ENCODE peak calls at places on chromosomes 1 and 21, in five cellular contexts. T, V, P, R and F are unnamed samples.

GRCh38 chr1:234302334-234302962 is 70.8 kb upstream of the COA6 start:
- DNase-seq in P (no peak), V (no peak), R (no peak), T (no peak), F (no peak)

GRCh38 chr21:36209626-36210171 is 53.1 kb downstream of the DOP1B start:
- DNase-seq in R (peak), V (no peak), T (peak), P (peak), F (peak)

GRCh38 chr1:63870152-63870551 is 96.3 kb downstream of the ROR1 start:
- DNase-seq in P (no peak), V (no peak), R (no peak), T (no peak), F (no peak)

GRCh38 chr1:50422946-50423669 is at the start of gene DMRTA2:
- DNase-seq in P (peak), V (no peak), R (no peak), T (peak), F (no peak)

GRCh38 chr1:226984521-226985238 is 44.6 kb downstream of the COQ8A start:
- DNase-seq in V (no peak), R (no peak), T (no peak), P (no peak), F (no peak)

GRCh38 chr1:204782118-204782700 is 88.5 kb upstream of the NFASC start:
- DNase-seq in T (no peak), P (peak), R (peak), V (no peak), F (peak)

GRCh38 chr1:9529190-9529589 is 10.1 kb upstream of the SLC25A33 start:
- DNase-seq in V (no peak), R (no peak), T (peak), P (peak), F (no peak)

GRCh38 chr1:211520641-211521040 is 28.7 kb upstream of the RD3 start:
- DNase-seq in P (no peak), T (peak), R (no peak), V (no peak), F (no peak)

GRCh38 chr1:223695014-223695413 is 17.3 kb upstream of the CAPN2 start:
- DNase-seq in R (no peak), V (no peak), T (no peak), P (no peak), F (no peak)

GRCh38 chr1:45883633-45884032 is 80.2 kb downstream of the MAST2 start:
- DNase-seq in V (no peak), R (no peak), T (no peak), P (no peak), F (peak)

GRCh38 chr1:4105300-4105880 is 205.3 kb upstream of the C1orf174 start:
- DNase-seq in T (no peak), P (no peak), V (no peak), R (no peak), F (no peak)

GRCh38 chr1:25618433-25618808 is 1.8 kb downstream of the MAN1C1 start:
- DNase-seq in P (no peak), R (no peak), T (no peak), V (no peak), F (no peak)

GRCh38 chr1:102434421-102434820 is 437.7 kb upstream of the OLFM3 start:
- DNase-seq in P (peak), V (no peak), R (no peak), T (peak), F (no peak)

GRCh38 chr1:154608522-154609294 is 722 bp upstream of the ADAR start:
- DNase-seq in P (peak), V (peak), T (peak), R (peak), F (peak)

GRCh38 chr1:229165327-229165726 is 105.6 kb upstream of the RAB4A start:
- DNase-seq in V (no peak), T (no peak), R (no peak), P (no peak), F (no peak)

GRCh38 chr1:214850432-214851010 is 232.0 kb upstream of the KCNK2 start:
- DNase-seq in R (no peak), P (peak), V (no peak), T (no peak), F (no peak)

GRCh38 chr1:41657679-41658078 is 173.2 kb upstream of the EDN2 start:
- DNase-seq in P (no peak), T (no peak), R (no peak), V (no peak), F (no peak)

GRCh38 chr1:65812065-65812464 is 19.4 kb downstream of the PDE4B start:
- DNase-seq in P (peak), T (peak), V (peak), R (peak), F (peak)

GRCh38 chr1:109787211-109787844 is 23.6 kb upstream of the EPS8L3 start:
- DNase-seq in T (peak), P (peak), R (peak), V (no peak), F (peak)

DNA sequence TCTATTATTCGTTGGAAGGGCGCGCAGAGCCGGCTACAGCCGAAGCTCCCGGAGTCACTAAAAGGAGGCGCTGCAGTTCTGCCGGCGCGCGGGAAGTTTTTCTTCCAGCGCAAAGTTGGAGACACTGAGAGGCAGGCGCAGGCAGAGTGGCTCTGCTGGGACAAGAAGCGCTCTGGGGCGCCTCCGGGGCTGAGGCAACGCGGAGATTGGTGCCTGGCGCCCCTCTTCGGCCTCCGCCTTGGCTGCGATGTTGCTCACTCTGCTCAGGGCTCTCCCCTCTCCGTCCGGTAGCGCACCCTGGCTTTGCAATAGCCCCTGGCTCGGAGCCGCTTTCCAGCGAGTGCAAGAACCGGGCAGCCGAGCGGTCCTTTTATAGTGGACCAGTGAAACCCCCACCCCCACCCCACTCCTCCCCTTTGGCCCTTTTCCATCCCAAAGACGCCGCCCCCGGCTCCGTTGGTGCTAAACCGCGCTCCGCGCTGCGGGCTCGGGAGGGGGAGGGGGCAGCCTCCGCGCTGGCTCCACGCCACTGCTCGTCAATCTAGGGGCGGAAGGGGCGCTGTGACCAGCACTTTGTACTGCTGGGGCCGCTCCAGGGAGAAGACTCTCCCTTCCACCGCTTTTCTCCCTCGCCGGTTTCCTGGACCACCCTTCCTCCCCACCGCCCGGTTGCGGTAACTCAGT is at the start of gene ADAMTS1:
- DNase-seq in V (no peak), T (peak), P (peak), R (peak), F (peak)
- TF ChIP-seq CTCF in V (no peak), T (peak), P (peak), R (no peak), F (peak)

GRCh38 chr1:22102746-22103145 is 40.2 kb downstream of the WNT4 start:
- DNase-seq in V (no peak), P (no peak), T (no peak), R (no peak), F (no peak)
- TF ChIP-seq CTCF in V (no peak), P (no peak), T (no peak), R (no peak), F (no peak)

GRCh38 chr1:35390600-35391494 is 122.3 kb downstream of the ZMYM4 start:
- DNase-seq in P (no peak), R (no peak), T (no peak), V (no peak), F (no peak)

GRCh38 chr1:35386954-35387353 is 118.4 kb downstream of the ZMYM4 start:
- DNase-seq in T (no peak), V (no peak), P (no peak), R (no peak), F (no peak)

DNA sequence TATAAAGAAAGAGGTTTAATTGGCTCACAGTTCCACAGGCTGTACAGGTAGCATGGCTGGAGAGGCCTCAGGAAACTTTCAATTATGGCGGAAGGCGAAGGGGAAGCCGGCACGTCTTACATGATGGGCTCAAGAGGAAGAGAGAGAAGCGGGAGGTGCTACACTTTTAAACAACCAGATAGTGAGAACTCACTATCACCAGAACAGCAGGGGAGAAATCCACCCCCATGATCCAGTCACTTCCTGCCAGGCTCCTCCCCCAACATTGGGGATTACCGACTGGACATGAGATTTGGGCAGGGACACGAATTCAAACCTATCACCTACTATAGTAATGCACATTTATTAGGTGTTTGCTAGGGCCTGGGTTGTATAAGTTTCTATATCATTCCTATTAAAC is 117.8 kb downstream of the ZMYM4 start:
- DNase-seq in T (no peak), P (no peak), R (no peak), V (no peak), F (no peak)
- TF ChIP-seq CTCF in T (no peak), P (no peak), R (no peak), V (no peak), F (no peak)

GRCh38 chr1:215992620-215993019 is 425.5 kb downstream of the KCTD3 start:
- DNase-seq in P (peak), R (peak), V (no peak), T (peak), F (peak)
- TF ChIP-seq CTCF in P (peak), R (peak), V (peak), T (peak), F (peak)

GRCh38 chr1:19466112-19466561 is 19.2 kb downstream of the CAPZB start:
- DNase-seq in R (no peak), P (no peak), T (no peak), V (no peak), F (no peak)
- TF ChIP-seq CTCF in R (no peak), P (no peak), T (no peak), V (no peak), F (no peak)

DNA sequence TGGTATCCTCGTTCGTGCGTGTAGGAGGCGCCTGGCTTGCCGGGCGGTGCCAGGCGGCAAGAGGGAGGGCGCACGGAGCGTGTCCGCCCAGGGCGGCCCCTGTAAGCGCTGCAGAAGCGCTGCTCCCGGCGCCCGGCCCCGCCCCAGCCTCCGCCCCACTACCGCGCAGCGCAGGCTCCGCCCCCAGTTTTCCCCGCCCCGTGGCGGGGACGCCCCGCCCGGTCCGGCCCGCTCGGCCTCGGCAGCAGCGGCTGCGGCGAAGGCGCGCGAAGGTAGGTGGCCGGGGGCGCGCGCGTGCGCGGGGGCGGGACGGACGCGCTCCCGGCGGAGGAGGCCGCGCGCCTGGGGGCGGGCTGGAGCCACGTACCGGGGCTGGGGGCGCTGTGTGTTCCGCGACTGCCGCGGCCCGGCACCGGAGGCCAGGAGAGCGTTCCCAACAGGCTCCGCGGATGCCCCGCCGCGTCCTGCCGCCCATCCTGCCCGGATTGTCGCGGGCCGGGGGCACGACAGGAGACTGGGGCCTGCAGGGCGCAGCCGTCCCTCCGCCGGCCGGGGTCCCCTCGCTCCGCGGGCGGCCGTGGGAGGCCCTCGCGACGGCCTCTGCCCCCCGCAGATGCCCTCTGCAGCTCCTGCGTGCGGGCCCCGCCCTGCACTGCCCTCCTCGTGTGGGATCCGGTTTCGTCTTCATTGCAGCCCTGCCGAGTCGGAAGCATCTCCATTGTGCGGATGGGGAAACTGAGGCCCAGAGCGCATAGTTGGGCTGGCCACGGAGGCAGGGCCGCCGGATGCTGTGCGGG is 7.7 kb upstream of the CROCC start:
- DNase-seq in T (peak), P (peak), V (peak), R (peak), F (peak)
- TF ChIP-seq CTCF in T (no peak), P (no peak), V (no peak), R (peak), F (peak)